ENCODE peak calls at places on chromosomes 1 and 21, in four cellular contexts. S is OCI-LY7, C is brain microvascular endothelial cell, Z is cardiac muscle cell. Q is an unnamed sample.

GRCh38 chr1:182061597-182061996 is at the start of gene ZNF648:
- DNase-seq in S (no peak), C (no peak), Z (no peak), Q (no peak)

GRCh38 chr21:46427516-46427915 is 31.2 kb upstream of the DIP2A start:
- DNase-seq in S (no peak), C (no peak), Z (no peak), Q (no peak)

GRCh38 chr1:58290685-58291372 is 255.7 kb downstream of the OMA1 start:
- DNase-seq in S (no peak), C (peak), Z (peak), Q (no peak)

GRCh38 chr1:183716286-183716685 is 63.2 kb upstream of the APOBEC4 start:
- DNase-seq in S (no peak), C (no peak), Z (no peak), Q (no peak)

GRCh38 chr1:3629561-3630160 is 4.8 kb downstream of the TPRG1L start:
- DNase-seq in S (no peak), C (no peak), Z (no peak), Q (no peak)

GRCh38 chr1:101111461-101111860 is 85.9 kb upstream of the DPH5 start:
- DNase-seq in S (no peak), C (no peak), Z (no peak), Q (no peak)

GRCh38 chr1:236303675-236304074 is 21.9 kb upstream of the ERO1B start:
- DNase-seq in S (peak), C (no peak), Z (no peak), Q (no peak)

GRCh38 chr1:31704261-31705079 is 653 bp upstream of the COL16A1 start:
- DNase-seq in S (no peak), C (peak), Z (peak), Q (no peak)

GRCh38 chr1:93625582-93626327 is 55.9 kb downstream of the BCAR3 start:
- DNase-seq in S (no peak), C (peak), Z (peak), Q (peak)

GRCh38 chr1:35278886-35279554 is 10.5 kb downstream of the ZMYM4 start:
- DNase-seq in S (no peak), C (peak), Z (peak), Q (no peak)

GRCh38 chr1:92845908-92846307 is 14.1 kb downstream of the RPL5 start:
- DNase-seq in S (no peak), C (no peak), Z (no peak), Q (no peak)

GRCh38 chr1:209150114-209150513 is 433.4 kb upstream of the CAMK1G start:
- DNase-seq in S (peak), C (peak), Z (peak), Q (no peak)

GRCh38 chr1:172352435-172352834 is 68.0 kb upstream of the C1orf105 start:
- DNase-seq in S (no peak), C (no peak), Z (no peak), Q (no peak)

GRCh38 chr21:35924714-35925301 is 135.5 kb downstream of the SETD4 start:
- DNase-seq in S (no peak), C (peak), Z (peak), Q (no peak)

GRCh38 chr1:236168716-236169429 is 26.5 kb downstream of the GPR137B start:
- DNase-seq in S (peak), C (peak), Z (peak), Q (peak)

GRCh38 chr1:174883361-174883760 is 116.4 kb upstream of the CACYBP start:
- DNase-seq in S (no peak), C (peak), Z (peak), Q (no peak)

GRCh38 chr1:97337250-97338030 is 583.4 kb downstream of the DPYD start:
- DNase-seq in S (no peak), C (no peak), Z (no peak), Q (no peak)

GRCh38 chr1:84997667-84998600 is 1.0 kb upstream of the MCOLN2 start:
- DNase-seq in S (peak), C (no peak), Z (no peak), Q (peak)

GRCh38 chr1:206518743-206519142 is 11.4 kb downstream of the RASSF5 start:
- DNase-seq in S (no peak), C (no peak), Z (no peak), Q (no peak)

GRCh38 chr1:203480525-203481084 is 5.0 kb downstream of the PRELP start:
- DNase-seq in S (peak), C (peak), Z (peak), Q (peak)

GRCh38 chr1:203478231-203478630 is 2.6 kb downstream of the PRELP start:
- DNase-seq in S (no peak), C (no peak), Z (no peak), Q (no peak)

GRCh38 chr1:203480084-203480483 is 4.5 kb downstream of the PRELP start:
- DNase-seq in S (no peak), C (no peak), Z (peak), Q (no peak)

GRCh38 chr1:203478986-203479385 is 3.4 kb downstream of the PRELP start:
- DNase-seq in S (no peak), C (no peak), Z (no peak), Q (no peak)

DNA sequence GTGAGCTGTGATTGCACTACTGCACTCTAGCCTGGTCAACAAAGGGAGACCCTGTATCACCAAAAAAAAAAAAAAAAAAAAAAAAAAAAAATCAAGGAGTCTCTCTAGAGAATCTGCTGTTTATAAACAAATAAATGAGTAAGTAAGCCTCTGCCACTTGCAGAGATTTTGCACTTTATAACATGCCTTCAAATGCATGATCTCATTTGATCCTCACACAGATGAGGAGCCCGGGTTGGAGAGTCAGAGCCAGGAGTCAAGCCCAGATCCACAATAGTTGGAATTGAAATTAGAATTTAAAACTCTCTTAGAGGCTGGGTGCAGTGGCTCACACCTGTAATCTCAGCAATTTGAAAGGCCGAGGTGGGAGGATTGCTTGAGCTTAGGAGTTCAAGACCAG is 4.0 kb downstream of the PRELP start:
- DNase-seq in S (no peak), C (no peak), Z (no peak), Q (no peak)
- H3K4me3 ChIP-seq in S (no peak), C (no peak), Z (no peak), Q (no peak)

GRCh38 chr1:119448112-119448511 is 33.2 kb downstream of the HSD3B2 start:
- DNase-seq in S (no peak), C (no peak), Z (no peak), Q (no peak)
- TF ChIP-seq CTCF in S (peak), C (no peak), Z (peak), Q (no peak)

GRCh38 chr1:224203243-224204016 is 20.4 kb downstream of the DEGS1 start:
- DNase-seq in S (peak), C (peak), Z (peak), Q (peak)

GRCh38 chr1:224201336-224201735 is 18.3 kb downstream of the DEGS1 start:
- DNase-seq in S (no peak), C (no peak), Z (no peak), Q (no peak)

GRCh38 chr1:224201853-224202252 is 18.8 kb downstream of the DEGS1 start:
- DNase-seq in S (no peak), C (no peak), Z (no peak), Q (no peak)

GRCh38 chr1:224199679-224200078 is 16.6 kb downstream of the DEGS1 start:
- DNase-seq in S (no peak), C (no peak), Z (no peak), Q (no peak)

DNA sequence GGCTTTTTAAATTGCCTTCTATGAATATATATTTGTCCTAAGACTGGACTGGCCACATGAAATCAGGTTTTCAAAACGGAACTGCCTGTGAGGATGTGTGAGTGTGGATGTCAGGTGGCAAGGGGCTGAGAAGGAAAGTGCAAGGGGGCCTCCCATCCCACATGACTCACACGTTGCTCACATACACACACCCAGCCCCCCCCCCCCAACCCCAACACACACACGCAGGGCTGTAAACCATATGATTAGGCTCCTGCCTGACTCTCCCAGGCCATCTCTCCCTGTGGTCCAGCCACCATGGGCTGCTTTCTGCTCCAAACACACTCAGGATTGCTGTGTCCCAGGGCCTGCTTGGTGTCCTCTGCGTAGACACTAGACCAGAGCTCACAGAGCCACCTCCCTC is 22.4 kb downstream of the DEGS1 start:
- DNase-seq in S (no peak), C (peak), Z (peak), Q (peak)
- H3K4me3 ChIP-seq in S (no peak), C (peak), Z (no peak), Q (peak)

GRCh38 chr1:9910080-9910424 is at the start of gene CTNNBIP1:
- DNase-seq in S (no peak), C (no peak), Z (no peak), Q (no peak)

GRCh38 chr1:9912264-9912936 is 2.3 kb upstream of the CTNNBIP1 start:
- DNase-seq in S (no peak), C (no peak), Z (no peak), Q (no peak)

GRCh38 chr1:9910425-9911178 is 533 bp upstream of the CTNNBIP1 start:
- DNase-seq in S (peak), C (peak), Z (peak), Q (peak)

GRCh38 chr1:9917901-9918300 is 7.8 kb upstream of the CTNNBIP1 start:
- DNase-seq in S (no peak), C (no peak), Z (no peak), Q (no peak)

DNA sequence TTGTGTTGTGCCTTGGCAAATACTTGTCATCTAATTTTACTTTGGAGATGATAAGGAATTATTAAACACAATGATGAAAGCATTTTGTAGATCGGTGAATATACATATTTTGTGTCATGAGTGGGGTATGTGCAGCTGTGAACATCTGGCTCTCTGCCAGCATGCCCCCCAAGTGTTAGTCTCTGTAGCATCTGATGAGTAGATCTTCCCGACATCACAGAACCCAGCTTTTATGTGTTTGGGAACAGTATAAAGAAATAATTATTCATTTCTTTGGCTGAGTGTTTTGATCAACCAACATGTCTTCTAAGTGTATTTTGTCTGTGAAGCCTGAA is 4.5 kb upstream of the CTNNBIP1 start:
- DNase-seq in S (no peak), C (no peak), Z (no peak), Q (no peak)
- TF ChIP-seq CTCF in S (peak), C (peak), Z (no peak), Q (no peak)

DNA sequence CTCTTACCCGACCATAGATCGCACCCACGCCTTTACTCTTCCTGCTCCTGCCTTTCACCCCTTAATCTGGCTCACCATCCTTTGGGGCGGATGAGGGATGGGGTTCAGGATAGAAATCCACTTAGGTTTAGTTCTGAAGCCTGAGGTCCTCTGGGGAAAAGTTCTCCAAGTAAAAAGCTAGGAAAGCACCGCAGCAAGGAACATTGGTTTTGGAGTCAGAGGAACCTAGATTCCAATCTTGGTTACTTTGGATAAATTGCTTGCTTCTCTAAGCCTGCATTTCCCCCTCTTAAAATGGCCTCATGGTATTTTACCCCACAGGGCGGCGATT is 988 bp upstream of the ASAP3 start:
- DNase-seq in S (no peak), C (no peak), Z (no peak), Q (no peak)
- H3K4me3 ChIP-seq in S (peak), C (peak), Z (peak), Q (no peak)

GRCh38 chr1:29713857-29714256 is 477.5 kb downstream of the PTPRU start:
- DNase-seq in S (no peak), C (peak), Z (no peak), Q (no peak)
- TF ChIP-seq CTCF in S (peak), C (peak), Z (peak), Q (peak)